ENCODE peak calls at places on chromosomes 5 and 9, in seven cellular contexts. N, H, J, Q, K, S and T are unnamed samples.

GRCh38 chr5:180441577-180441976 is 52.6 kb upstream of the CNOT6 start:
- DNase-seq in K (peak; percentile 14), J (no peak), Q (no peak), H (no peak), S (no peak), N (no peak), T (no peak)

GRCh38 chr5:141976176-141976575 is 7.3 kb downstream of the RNF14 start:
- DNase-seq in S (no peak), N (no peak), J (no peak), Q (no peak), K (no peak), H (no peak), T (no peak)

GRCh38 chr5:141084487-141084989 is 9.9 kb upstream of the PCDHB2 start:
- DNase-seq in S (no peak), K (peak; percentile 90), Q (no peak), N (no peak), H (peak; percentile 12), J (peak; percentile 74), T (peak; percentile 14)

GRCh38 chr5:124583469-124584350 is 162.7 kb downstream of the ZNF608 start:
- DNase-seq in Q (peak; percentile 66), H (peak; percentile 86), S (peak; percentile 92), J (peak; percentile 56), N (peak; percentile 22), K (no peak), T (peak; percentile 15)

GRCh38 chr9:136844766-136845464 is 2.6 kb downstream of the AJM1 start:
- DNase-seq in K (peak; percentile 47), S (no peak), Q (no peak), N (no peak), H (no peak), J (no peak), T (no peak)

GRCh38 chr5:103674321-103674720 is 111.7 kb upstream of the NUDT12 start:
- DNase-seq in H (no peak), J (no peak), K (no peak), S (no peak), Q (no peak), N (no peak), T (no peak)

GRCh38 chr5:43352916-43353315 is 39.7 kb upstream of the HMGCS1 start:
- DNase-seq in H (no peak), Q (no peak), K (no peak), J (no peak), S (no peak), N (no peak), T (no peak)

GRCh38 chr5:141783599-141784296 is 94.5 kb downstream of the PCDH1 start:
- DNase-seq in Q (no peak), S (peak; percentile 61), K (peak; percentile 67), N (no peak), H (no peak), J (peak; percentile 44), T (no peak)

GRCh38 chr5:1665231-1665630 is 134.4 kb downstream of the MRPL36 start:
- DNase-seq in J (no peak), S (peak; percentile 63), Q (no peak), H (no peak), K (no peak), N (peak; percentile 9), T (no peak)

GRCh38 chr9:86507119-86507731 is 153.0 kb upstream of the TUT7 start:
- DNase-seq in K (no peak), Q (no peak), J (no peak), N (no peak), H (no peak), S (no peak), T (no peak)

GRCh38 chr5:179379321-179379890 is 34.1 kb upstream of the ADAMTS2 start:
- DNase-seq in N (no peak), K (no peak), Q (no peak), J (no peak), S (peak; percentile 23), H (no peak), T (no peak)

GRCh38 chr5:5665225-5666075 is 243.0 kb downstream of the ICE1 start:
- DNase-seq in S (no peak), K (no peak), H (peak; percentile 2), N (no peak), J (no peak), Q (no peak), T (no peak)

GRCh38 chr9:23342296-23342695 is 483.7 kb downstream of the ELAVL2 start:
- DNase-seq in H (no peak), N (no peak), S (no peak), Q (no peak), K (no peak), J (peak; percentile 43), T (no peak)

GRCh38 chr9:132350861-132351315 is 3.9 kb downstream of the SETX start:
- DNase-seq in J (no peak), S (no peak), Q (no peak), N (no peak), H (no peak), K (no peak), T (no peak)

GRCh38 chr5:10649518-10650410 is 85.9 kb downstream of the ANKRD33B start:
- DNase-seq in K (peak; percentile 74), H (peak; percentile 14), N (no peak), S (no peak), J (no peak), Q (no peak), T (no peak)

GRCh38 chr9:131105952-131106351 is 9.6 kb downstream of the AIF1L start:
- DNase-seq in S (no peak), Q (no peak), N (no peak), K (no peak), H (no peak), J (no peak), T (no peak)

GRCh38 chr5:71778678-71779276 is 59.7 kb downstream of the CARTPT start:
- DNase-seq in H (peak; percentile 11), N (no peak), J (peak; percentile 28), S (peak; percentile 19), K (peak; percentile 55), Q (no peak), T (no peak)

GRCh38 chr9:127004946-127005769 is 90.6 kb downstream of the RALGPS1 start:
- DNase-seq in Q (no peak), J (peak; percentile 35), N (no peak), H (peak; percentile 6), K (no peak), S (peak; percentile 60), T (no peak)

GRCh38 chr9:33923998-33924701 is 107.2 kb downstream of the UBE2R2 start:
- DNase-seq in N (no peak), J (no peak), H (no peak), Q (no peak), S (peak; percentile 42), K (no peak), T (no peak)

GRCh38 chr9:33923079-33923478 is 106.1 kb downstream of the UBE2R2 start:
- DNase-seq in K (no peak), S (peak; percentile 62), J (no peak), H (no peak), N (no peak), Q (no peak), T (no peak)

GRCh38 chr9:33927694-33928093 is 110.7 kb downstream of the UBE2R2 start:
- DNase-seq in K (no peak), H (no peak), Q (no peak), J (no peak), N (no peak), S (peak; percentile 65), T (no peak)

GRCh38 chr9:33926746-33927485 is 110.0 kb downstream of the UBE2R2 start:
- DNase-seq in H (no peak), Q (no peak), S (peak; percentile 87), N (no peak), J (no peak), K (no peak), T (no peak)

GRCh38 chr9:33924978-33925797 is 108.2 kb downstream of the UBE2R2 start:
- DNase-seq in K (peak; percentile 85), S (peak; percentile 97), J (peak; percentile 68), H (peak; percentile 66), Q (peak; percentile 16), N (peak; percentile 48), T (no peak)
- TF ChIP-seq CTCF in K (peak; percentile 80), S (peak; percentile 86), J (peak; percentile 63), H (peak; percentile 81), Q (peak; percentile 75), N (peak; percentile 46), T (peak; percentile 72)

DNA sequence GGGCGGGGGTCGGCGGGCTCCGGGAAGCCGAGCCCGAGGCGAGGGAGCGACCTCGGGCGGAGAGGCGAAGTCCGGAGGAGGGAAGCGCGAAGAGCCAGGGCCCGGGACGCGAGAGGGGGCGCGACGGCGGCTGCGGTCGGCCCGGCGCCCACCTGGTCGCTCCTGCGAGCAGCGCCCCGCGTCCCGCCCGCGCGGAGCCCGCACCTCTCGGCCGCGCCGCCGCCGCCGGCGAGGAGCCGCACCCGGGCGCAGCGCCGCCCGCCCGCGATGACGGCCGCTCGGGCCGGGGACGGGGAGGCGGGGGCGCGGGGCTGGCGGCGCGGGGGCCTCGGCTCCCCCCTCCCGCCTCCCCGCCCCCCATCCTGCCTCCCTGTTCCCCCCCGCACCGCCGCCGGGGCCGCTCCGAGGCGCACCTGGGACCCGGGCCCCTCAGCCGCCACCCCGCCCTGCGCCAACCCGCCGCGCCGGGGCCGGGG is 2.6 kb downstream of the NR5A1 start:
- DNase-seq in K (peak; percentile 41), Q (no peak), S (peak; percentile 81), J (no peak), N (no peak), H (no peak), T (no peak)
- H3K4me3 ChIP-seq in K (peak overlapping the region; percentile 57), Q (no peak overlapping the region), S (no peak overlapping the region), J (no peak overlapping the region), N (peak overlapping the region; percentile 9), H (no peak overlapping the region), T (no peak overlapping the region)

GRCh38 chr5:135535420-135535819 is 344 bp downstream of the NEUROG1 start:
- DNase-seq in Q (no peak), H (no peak), N (no peak), K (peak; percentile 47), S (peak; percentile 26), J (no peak), T (no peak)

GRCh38 chr5:135535820-135536801 is at the start of gene NEUROG1:
- DNase-seq in H (no peak), Q (no peak), S (peak; percentile 78), J (peak; percentile 26), K (peak; percentile 91), N (peak; percentile 27), T (no peak)

GRCh38 chr5:135533794-135534193 is 2.0 kb downstream of the NEUROG1 start:
- DNase-seq in J (no peak), K (no peak), S (peak; percentile 56), H (no peak), Q (no peak), N (no peak), T (no peak)

GRCh38 chr5:135533346-135533745 is 2.4 kb downstream of the NEUROG1 start:
- DNase-seq in S (peak; percentile 45), K (no peak), N (no peak), H (no peak), J (no peak), Q (no peak), T (no peak)

GRCh38 chr5:135534609-135535419 is 950 bp downstream of the NEUROG1 start:
- DNase-seq in N (no peak), Q (no peak), H (no peak), S (peak; percentile 66), K (peak; percentile 78), J (peak; percentile 27), T (no peak)
- H3K27me3 ChIP-seq in N (peaks cover 55% of the 10 kb centered on the region), Q (peaks cover 81% of the 10 kb centered on the region), H (peaks cover 70% of the 10 kb centered on the region), S (peaks cover 87% of the 10 kb centered on the region), K (peaks cover 100% of the 10 kb centered on the region), J (peaks cover 100% of the 10 kb centered on the region), T (peaks cover 47% of the 10 kb centered on the region)

DNA sequence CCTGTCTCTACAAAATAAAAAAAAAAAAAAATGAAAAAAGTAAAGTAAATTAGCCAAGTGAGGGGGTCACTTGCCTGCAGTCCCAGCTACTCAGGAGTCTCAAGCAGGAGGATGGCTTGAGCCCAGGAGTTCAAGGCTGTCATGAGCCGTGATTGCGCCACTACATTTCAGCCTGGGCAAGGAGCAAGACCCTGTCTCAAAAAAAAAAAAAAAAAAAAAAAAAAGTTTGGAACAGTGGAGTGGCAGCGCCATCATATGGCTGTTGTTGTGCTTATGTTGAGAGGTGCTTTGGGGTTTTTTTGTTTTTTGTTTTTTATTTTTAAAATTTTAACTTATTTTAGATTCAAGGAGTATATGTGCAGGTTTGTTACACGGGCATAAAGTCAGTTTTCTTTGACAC is 3.6 kb downstream of the BRIX1 start:
- DNase-seq in Q (no peak), K (peak; percentile 40), J (no peak), S (no peak), N (no peak), H (no peak), T (no peak)
- TF ChIP-seq CTCF in Q (peak; percentile 14), K (peak; percentile 39), J (peak; percentile 19), S (peak; percentile 20), N (no peak), H (peak; percentile 33), T (peak; percentile 23)